ENCODE peak calls at places on chromosome 12, in eight cellular contexts. One of them, this sample, is unnamed.

GRCh38 chr12:5453471-5453870 is 21.6 kb downstream of the NTF3 start:
- DNase-seq in endothelial cell of umbilical vein: no peak
- DNase-seq in SK-N-SH: no peak
- DNase-seq in GM12878: no peak
- DNase-seq in HCT116: no peak
- DNase-seq in HepG2: no peak
- DNase-seq in WTC11: no peak
- DNase-seq in A549: no peak
- DNase-seq in this sample: no peak

GRCh38 chr12:32444895-32445294 is 45.5 kb downstream of the FGD4 start:
- DNase-seq in A549: no peak
- DNase-seq in HCT116: peak; percentile 86
- DNase-seq in endothelial cell of umbilical vein: peak; percentile 93
- DNase-seq in SK-N-SH: no peak
- DNase-seq in GM12878: no peak
- DNase-seq in WTC11: no peak
- DNase-seq in HepG2: peak; percentile 85
- DNase-seq in this sample: no peak

GRCh38 chr12:100674009-100674888 is 100.8 kb downstream of the GAS2L3 start:
- DNase-seq in GM12878: no peak
- DNase-seq in WTC11: no peak
- DNase-seq in A549: no peak
- DNase-seq in HepG2: no peak
- DNase-seq in HCT116: no peak
- DNase-seq in endothelial cell of umbilical vein: no peak
- DNase-seq in SK-N-SH: no peak
- DNase-seq in this sample: no peak

GRCh38 chr12:47636908-47637780 is 68.7 kb downstream of the RPAP3 start:
- DNase-seq in HCT116: peak; percentile 69
- DNase-seq in endothelial cell of umbilical vein: no peak
- DNase-seq in A549: no peak
- DNase-seq in WTC11: peak; percentile 85
- DNase-seq in GM12878: no peak
- DNase-seq in SK-N-SH: no peak
- DNase-seq in HepG2: peak; percentile 58
- DNase-seq in this sample: peak; percentile 39

GRCh38 chr12:26109343-26109841 is 15.4 kb downstream of the BHLHE41 start:
- DNase-seq in WTC11: no peak
- DNase-seq in SK-N-SH: no peak
- DNase-seq in endothelial cell of umbilical vein: no peak
- DNase-seq in HepG2: no peak
- DNase-seq in GM12878: no peak
- DNase-seq in HCT116: no peak
- DNase-seq in A549: no peak
- DNase-seq in this sample: no peak

GRCh38 chr12:116980083-116980482 is 69.3 kb downstream of the FBXW8 start:
- DNase-seq in HepG2: no peak
- DNase-seq in A549: no peak
- DNase-seq in HCT116: no peak
- DNase-seq in SK-N-SH: no peak
- DNase-seq in GM12878: no peak
- DNase-seq in endothelial cell of umbilical vein: peak; percentile 38
- DNase-seq in WTC11: no peak
- DNase-seq in this sample: no peak

GRCh38 chr12:27802511-27802910 is 22.5 kb upstream of the MANSC4 start:
- DNase-seq in WTC11: no peak
- DNase-seq in HepG2: no peak
- DNase-seq in A549: no peak
- DNase-seq in endothelial cell of umbilical vein: no peak
- DNase-seq in SK-N-SH: no peak
- DNase-seq in GM12878: no peak
- DNase-seq in HCT116: no peak
- DNase-seq in this sample: no peak

GRCh38 chr12:1103051-1103450 is 112.0 kb downstream of the ERC1 start:
- DNase-seq in GM12878: no peak
- DNase-seq in endothelial cell of umbilical vein: no peak
- DNase-seq in HCT116: no peak
- DNase-seq in WTC11: no peak
- DNase-seq in SK-N-SH: no peak
- DNase-seq in A549: no peak
- DNase-seq in HepG2: no peak
- DNase-seq in this sample: no peak

GRCh38 chr12:130714091-130714590 is 2.0 kb downstream of the RIMBP2 start:
- DNase-seq in endothelial cell of umbilical vein: no peak
- DNase-seq in WTC11: no peak
- DNase-seq in HCT116: no peak
- DNase-seq in GM12878: no peak
- DNase-seq in SK-N-SH: peak; percentile 60
- DNase-seq in A549: no peak
- DNase-seq in HepG2: no peak
- DNase-seq in this sample: no peak

GRCh38 chr12:45192041-45192695 is 23.7 kb upstream of the ANO6 start:
- DNase-seq in A549: peak; percentile 62
- DNase-seq in HCT116: peak; percentile 61
- DNase-seq in GM12878: no peak
- DNase-seq in endothelial cell of umbilical vein: peak; percentile 85
- DNase-seq in SK-N-SH: no peak
- DNase-seq in WTC11: no peak
- DNase-seq in HepG2: peak; percentile 94
- DNase-seq in this sample: peak; percentile 92

GRCh38 chr12:60096727-60097126 is 500.9 kb downstream of the SLC16A7 start:
- DNase-seq in endothelial cell of umbilical vein: no peak
- DNase-seq in SK-N-SH: no peak
- DNase-seq in HCT116: no peak
- DNase-seq in A549: no peak
- DNase-seq in GM12878: no peak
- DNase-seq in WTC11: no peak
- DNase-seq in HepG2: no peak
- DNase-seq in this sample: no peak

GRCh38 chr12:60106207-60106606 is 510.4 kb downstream of the SLC16A7 start:
- DNase-seq in A549: no peak
- DNase-seq in endothelial cell of umbilical vein: peak; percentile 41
- DNase-seq in GM12878: no peak
- DNase-seq in HCT116: no peak
- DNase-seq in HepG2: no peak
- DNase-seq in SK-N-SH: no peak
- DNase-seq in WTC11: no peak
- DNase-seq in this sample: peak; percentile 4

GRCh38 chr12:60101715-60102114 is 505.9 kb downstream of the SLC16A7 start:
- DNase-seq in SK-N-SH: no peak
- DNase-seq in WTC11: no peak
- DNase-seq in HepG2: no peak
- DNase-seq in GM12878: no peak
- DNase-seq in endothelial cell of umbilical vein: no peak
- DNase-seq in HCT116: no peak
- DNase-seq in A549: no peak
- DNase-seq in this sample: no peak

GRCh38 chr12:60100150-60100549 is 504.3 kb downstream of the SLC16A7 start:
- DNase-seq in SK-N-SH: no peak
- DNase-seq in endothelial cell of umbilical vein: no peak
- DNase-seq in HCT116: no peak
- DNase-seq in A549: no peak
- DNase-seq in GM12878: no peak
- DNase-seq in WTC11: no peak
- DNase-seq in HepG2: no peak
- DNase-seq in this sample: no peak

DNA sequence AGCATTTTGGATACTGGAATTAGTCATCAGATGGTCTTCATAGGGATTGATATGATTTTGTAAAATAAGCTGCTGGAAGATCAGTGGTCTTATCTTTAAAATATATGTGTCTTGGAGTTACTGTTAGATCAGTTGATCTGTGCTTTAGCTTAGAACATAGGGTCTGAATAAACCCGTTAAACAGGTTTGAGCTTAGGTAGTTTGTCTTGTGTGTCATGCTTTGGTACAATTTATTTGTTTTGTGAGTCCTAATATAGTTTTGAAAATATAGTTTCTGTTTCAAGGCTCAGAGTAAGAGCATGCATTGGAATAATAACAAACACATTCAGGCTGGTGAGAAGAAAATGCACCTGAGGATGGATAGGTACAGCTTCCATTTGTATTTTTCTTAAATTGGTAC is 505.0 kb downstream of the SLC16A7 start:
- DNase-seq in endothelial cell of umbilical vein: no peak
- DNase-seq in A549: no peak
- DNase-seq in WTC11: no peak
- DNase-seq in GM12878: no peak
- DNase-seq in HepG2: no peak
- DNase-seq in SK-N-SH: no peak
- DNase-seq in HCT116: no peak
- DNase-seq in this sample: no peak
- TF ChIP-seq MAX in endothelial cell of umbilical vein: no peak
- TF ChIP-seq MAX in A549: no peak
- TF ChIP-seq MAX in WTC11: no peak
- TF ChIP-seq MAX in GM12878: no peak
- TF ChIP-seq MAX in HepG2: no peak
- TF ChIP-seq MAX in SK-N-SH: no peak
- TF ChIP-seq MAX in HCT116: no peak
- TF ChIP-seq MAX in this sample: no peak

DNA sequence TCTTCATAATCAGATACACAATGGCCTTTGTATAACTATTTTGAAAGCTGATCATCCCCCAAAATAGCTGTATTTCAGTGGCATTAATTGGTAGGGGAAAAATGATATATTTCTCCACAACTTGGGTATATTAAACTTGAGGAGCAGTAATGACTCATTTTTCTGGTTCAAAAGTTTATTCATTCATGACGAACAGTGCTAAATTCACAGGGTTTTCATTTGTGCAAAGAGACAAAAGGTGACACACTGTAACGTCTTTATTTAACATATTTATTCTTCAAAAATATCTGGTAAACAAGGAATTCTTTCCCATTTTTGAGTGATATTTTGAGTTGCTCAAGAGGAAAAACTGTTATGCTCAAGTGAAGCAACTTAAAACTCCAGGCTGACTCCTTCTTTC is 415.5 kb upstream of the SOX5 start:
- DNase-seq in endothelial cell of umbilical vein: no peak
- DNase-seq in HCT116: no peak
- DNase-seq in HepG2: no peak
- DNase-seq in SK-N-SH: no peak
- DNase-seq in WTC11: no peak
- DNase-seq in GM12878: no peak
- DNase-seq in A549: no peak
- DNase-seq in this sample: no peak
- TF ChIP-seq MAX in endothelial cell of umbilical vein: no peak
- TF ChIP-seq MAX in HCT116: no peak
- TF ChIP-seq MAX in HepG2: no peak
- TF ChIP-seq MAX in SK-N-SH: no peak
- TF ChIP-seq MAX in WTC11: no peak
- TF ChIP-seq MAX in GM12878: no peak
- TF ChIP-seq MAX in A549: no peak
- TF ChIP-seq MAX in this sample: no peak

DNA sequence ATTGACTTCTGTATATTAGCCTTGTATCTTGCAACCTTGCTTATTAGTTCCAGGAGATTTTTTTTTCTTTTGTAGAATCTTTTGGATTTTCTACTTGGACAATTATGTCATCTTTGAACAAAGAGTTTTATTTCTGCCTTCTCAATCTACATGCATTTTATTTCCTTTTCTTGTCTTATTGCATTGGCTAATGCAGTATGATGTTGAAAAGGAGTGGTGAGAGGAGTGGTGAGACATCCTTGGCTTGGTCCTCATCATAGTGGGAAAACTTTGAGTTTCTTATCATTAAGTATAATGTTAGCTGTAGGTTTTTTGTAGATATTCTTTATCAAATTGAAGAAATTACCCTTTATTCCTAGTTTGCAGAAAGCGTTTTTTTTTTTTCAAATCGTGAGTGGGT is 80.6 kb downstream of the RFX4 start:
- DNase-seq in HepG2: no peak
- DNase-seq in GM12878: no peak
- DNase-seq in A549: no peak
- DNase-seq in WTC11: no peak
- DNase-seq in HCT116: no peak
- DNase-seq in SK-N-SH: no peak
- DNase-seq in endothelial cell of umbilical vein: no peak
- DNase-seq in this sample: no peak
- TF ChIP-seq MAX in HepG2: no peak
- TF ChIP-seq MAX in GM12878: no peak
- TF ChIP-seq MAX in A549: no peak
- TF ChIP-seq MAX in WTC11: no peak
- TF ChIP-seq MAX in HCT116: no peak
- TF ChIP-seq MAX in SK-N-SH: no peak
- TF ChIP-seq MAX in endothelial cell of umbilical vein: no peak
- TF ChIP-seq MAX in this sample: no peak

GRCh38 chr12:108980831-108981618 is 39.8 kb downstream of the SVOP start:
- DNase-seq in SK-N-SH: no peak
- DNase-seq in A549: no peak
- DNase-seq in GM12878: no peak
- DNase-seq in endothelial cell of umbilical vein: no peak
- DNase-seq in WTC11: no peak
- DNase-seq in HCT116: no peak
- DNase-seq in HepG2: no peak
- DNase-seq in this sample: no peak
- TF ChIP-seq MAX in SK-N-SH: no peak
- TF ChIP-seq MAX in A549: no peak
- TF ChIP-seq MAX in GM12878: no peak
- TF ChIP-seq MAX in endothelial cell of umbilical vein: no peak
- TF ChIP-seq MAX in WTC11: no peak
- TF ChIP-seq MAX in HCT116: no peak
- TF ChIP-seq MAX in HepG2: no peak
- TF ChIP-seq MAX in this sample: no peak

This sample was measured in NB4.